ENCODE peak calls at places on chromosome X, in ten cellular contexts. M is left lung; Y is natural killer cell treated with Interleukin-12 subunit alpha and Interleukin-12 subunit beta and Interleukin-15 and Interleukin-18, amount 100 ng/mL, for 72 hours; Q is psoas muscle; L is effector memory CD8-positive, alpha-beta T cell; V is central memory CD8-positive, alpha-beta T cell; C is stimulated activated naive B cell treated with anti-CD40 and anti-IgM and Interleukin-4, amounts not matched to agents 10 μg/mL and 1 μg/mL and 100 μg/mL, for 72 hours; O is heart right ventricle; U is naive B cell; R is right lobe of liver. B is an unnamed sample.
A peak's percentile ranks its signal among the peaks of the same experiment; 100 is the strongest.

GRCh38 chrX:87517571-87518141 is at the start of gene KLHL4:
- ATAC-seq in M (peak; percentile 73), Y (no peak), Q (no peak), L (no peak), V (no peak), C (no peak), O (peak; percentile 69), U (no peak), R (peak; percentile 55), B (no peak)

GRCh38 chrX:2965965-2966364 is 36.8 kb upstream of the ARSD start:
- ATAC-seq in M (peak; percentile 56), Y (no peak), Q (no peak), L (no peak), V (no peak), C (peak; percentile 92), O (no peak), U (peak; percentile 48), R (no peak), B (peak; percentile 76)

GRCh38 chrX:153944800-153945150 is 332 bp upstream of the RENBP start:
- ATAC-seq in M (peak; percentile 19), Y (peak; percentile 23), Q (peak; percentile 7), L (no peak), V (no peak), C (peak; percentile 41), O (no peak), U (peak; percentile 29), R (no peak), B (peak; percentile 31)

GRCh38 chrX:46649421-46650260 is 76.1 kb downstream of the CHST7 start:
- ATAC-seq in M (no peak), Y (no peak), Q (peak; percentile 73), L (no peak), V (no peak), C (no peak), O (peak; percentile 71), U (peak; percentile 38), R (peak; percentile 82), B (no peak)

GRCh38 chrX:131985526-131986049 is 37.5 kb upstream of the STK26 start:
- ATAC-seq in M (no peak), Y (no peak), Q (no peak), L (no peak), V (no peak), C (no peak), O (no peak), U (no peak), R (no peak), B (no peak)

GRCh38 chrX:56763556-56764152 is 34.6 kb downstream of the NBDY start:
- ATAC-seq in M (peak; percentile 47), Y (no peak), Q (peak; percentile 74), L (no peak), V (no peak), C (no peak), O (peak; percentile 30), U (peak; percentile 21), R (peak; percentile 45), B (peak; percentile 40)

GRCh38 chrX:116111934-116112595 is 58.5 kb upstream of the AGTR2 start:
- ATAC-seq in M (no peak), Y (no peak), Q (no peak), L (no peak), V (no peak), C (no peak), O (no peak), U (no peak), R (no peak), B (no peak)

GRCh38 chrX:40845331-40845911 is 110.1 kb upstream of the MED14 start:
- ATAC-seq in M (peak; percentile 54), Y (no peak), Q (peak; percentile 56), L (no peak), V (no peak), C (no peak), O (peak; percentile 43), U (no peak), R (no peak), B (no peak)

GRCh38 chrX:21674430-21675186 is 16.5 kb upstream of the KLHL34 start:
- ATAC-seq in M (no peak), Y (no peak), Q (no peak), L (no peak), V (no peak), C (no peak), O (no peak), U (no peak), R (no peak), B (no peak)

GRCh38 chrX:93985621-93986020 is 311.6 kb downstream of the FAM133A start:
- ATAC-seq in M (no peak), Y (no peak), Q (no peak), L (no peak), V (no peak), C (no peak), O (no peak), U (no peak), R (no peak), B (no peak)

GRCh38 chrX:1536712-1537030 is 314 bp downstream of the P2RY8 start:
- ATAC-seq in M (no peak), Y (peak; percentile 0), Q (no peak), L (peak; percentile 4), V (peak; percentile 3), C (peak; percentile 17), O (no peak), U (peak; percentile 7), R (peak; percentile 6), B (peak; percentile 22)

GRCh38 chrX:66408507-66408906 is 230.4 kb downstream of the EDA2R start:
- ATAC-seq in M (no peak), Y (no peak), Q (no peak), L (no peak), V (no peak), C (peak; percentile 31), O (no peak), U (no peak), R (no peak), B (peak; percentile 20)

GRCh38 chrX:39728025-39728424 is 369.7 kb downstream of the BCOR start:
- ATAC-seq in M (no peak), Y (no peak), Q (no peak), L (no peak), V (no peak), C (no peak), O (no peak), U (no peak), R (no peak), B (no peak)

GRCh38 chrX:30876367-30876766 is 12.7 kb downstream of the TAB3 start:
- ATAC-seq in M (no peak), Y (no peak), Q (no peak), L (no peak), V (no peak), C (no peak), O (no peak), U (no peak), R (peak; percentile 59), B (no peak)

GRCh38 chrX:44234116-44234515 is 109.4 kb downstream of the EFHC2 start:
- ATAC-seq in M (no peak), Y (no peak), Q (no peak), L (no peak), V (no peak), C (no peak), O (no peak), U (no peak), R (no peak), B (no peak)

GRCh38 chrX:56798866-56799864 is 70.1 kb downstream of the NBDY start:
- ATAC-seq in M (peak; percentile 37), Y (no peak), Q (peak; percentile 68), L (no peak), V (no peak), C (no peak), O (no peak), U (no peak), R (peak; percentile 31), B (no peak)

GRCh38 chrX:84161641-84162040 is 26.4 kb downstream of the RPS6KA6 start:
- ATAC-seq in M (no peak), Y (no peak), Q (no peak), L (no peak), V (no peak), C (no peak), O (no peak), U (no peak), R (no peak), B (no peak)

GRCh38 chrX:39736219-39737211 is 361.2 kb downstream of the BCOR start:
- ATAC-seq in M (peak; percentile 70), Y (no peak), Q (peak; percentile 97), L (no peak), V (no peak), C (no peak), O (peak; percentile 87), U (no peak), R (peak; percentile 79), B (no peak)

GRCh38 chrX:102129473-102129872 is 4.0 kb downstream of the TCEAL2 start:
- ATAC-seq in M (peak; percentile 30), Y (no peak), Q (no peak), L (no peak), V (no peak), C (no peak), O (no peak), U (no peak), R (peak; percentile 50), B (no peak)

GRCh38 chrX:111337067-111337466 is 66.8 kb upstream of the CAPN6 start:
- ATAC-seq in M (no peak), Y (no peak), Q (no peak), L (no peak), V (no peak), C (no peak), O (no peak), U (no peak), R (no peak), B (no peak)

GRCh38 chrX:77597511-77597910 is 150.3 kb downstream of the FGF16 start:
- ATAC-seq in M (no peak), Y (no peak), Q (no peak), L (no peak), V (no peak), C (no peak), O (no peak), U (no peak), R (no peak), B (no peak)

GRCh38 chrX:56281789-56282188 is 49.6 kb downstream of the KLF8 start:
- ATAC-seq in M (no peak), Y (no peak), Q (no peak), L (peak; percentile 53), V (no peak), C (no peak), O (no peak), U (no peak), R (peak; percentile 48), B (no peak)

GRCh38 chrX:45401923-45402322 is 201.2 kb upstream of the DIPK2B start:
- ATAC-seq in M (no peak), Y (no peak), Q (no peak), L (no peak), V (no peak), C (no peak), O (no peak), U (no peak), R (no peak), B (no peak)

B was measured in stimulated activated memory B cell treated with anti-CD40 and anti-IgM and Interleukin-4, amounts not matched to agents 10 μg/mL and 1 μg/mL and 100 μg/mL, for 72 hours.